ENCODE peak calls at places on chromosomes 7 and 10, in seven cellular contexts. N is uterus, A is esophagus muscularis mucosa, Y is A549, F is IMR-90, L is stomach, K is thyroid gland. C is an unnamed sample.

GRCh38 chr10:339038-339391 is 203.8 kb downstream of the ZMYND11 start:
- DNase-seq in L (no peak), Y (no peak), A (no peak), N (no peak), F (peak; percentile 11), K (no peak), C (no peak)

GRCh38 chr10:128211953-128212727 is 85.9 kb upstream of the MKI67 start:
- DNase-seq in N (peak; percentile 52), F (peak; percentile 41), Y (peak; percentile 79), A (no peak), K (peak; percentile 88), L (peak; percentile 91), C (peak; percentile 76)

GRCh38 chr10:60821661-60822060 is 43.4 kb downstream of the CDK1 start:
- DNase-seq in L (no peak), K (no peak), F (peak; percentile 35), N (no peak), Y (no peak), A (no peak), C (no peak)

GRCh38 chr7:27911920-27912319 is 172.0 kb downstream of the TAX1BP1 start:
- DNase-seq in A (no peak), K (no peak), Y (no peak), L (no peak), F (no peak), N (no peak), C (no peak)

GRCh38 chr7:126529254-126529653 is 723.5 kb downstream of the GRM8 start:
- DNase-seq in Y (no peak), K (no peak), F (no peak), A (no peak), N (no peak), L (no peak), C (no peak)

GRCh38 chr7:8177109-8177933 is 84.6 kb downstream of the ICA1 start:
- DNase-seq in N (no peak), K (no peak), F (no peak), Y (no peak), L (no peak), A (no peak), C (peak; percentile 63)

GRCh38 chr7:105940111-105940510 is 23.0 kb upstream of the CDHR3 start:
- DNase-seq in K (no peak), N (no peak), F (no peak), Y (no peak), A (no peak), L (no peak), C (no peak)

GRCh38 chr10:3873728-3874461 is 88.9 kb upstream of the KLF6 start:
- DNase-seq in A (no peak), K (no peak), N (no peak), F (peak; percentile 80), Y (peak; percentile 86), L (no peak), C (peak; percentile 71)

GRCh38 chr10:68271104-68271882 is 39.4 kb upstream of the ATOH7 start:
- DNase-seq in A (no peak), K (no peak), F (peak; percentile 28), N (no peak), L (peak; percentile 45), Y (no peak), C (peak; percentile 59)

GRCh38 chr10:14761372-14761771 is 13.3 kb downstream of the FAM107B start:
- DNase-seq in A (peak; percentile 4), L (no peak), F (no peak), Y (no peak), K (no peak), N (no peak), C (no peak)

GRCh38 chr10:86757110-86757790 is 831 bp downstream of the BMPR1A start:
- DNase-seq in K (peak; percentile 56), N (peak; percentile 60), Y (peak; percentile 62), A (no peak), F (peak; percentile 65), L (peak; percentile 31), C (no peak)

GRCh38 chr10:71339796-71340589 is 20.9 kb downstream of the SLC29A3 start:
- DNase-seq in Y (peak; percentile 75), N (no peak), F (no peak), K (no peak), A (no peak), L (peak; percentile 70), C (no peak)

GRCh38 chr10:114694735-114695134 is 36.7 kb upstream of the ABLIM1 start:
- DNase-seq in A (no peak), K (no peak), L (peak; percentile 42), N (no peak), Y (peak; percentile 57), F (no peak), C (peak; percentile 28)

GRCh38 chr10:71860243-71861029 is 9.4 kb upstream of the PSAP start:
- DNase-seq in F (peak; percentile 100), K (peak; percentile 97), L (peak; percentile 84), N (peak; percentile 98), A (peak; percentile 97), Y (peak; percentile 99), C (peak; percentile 97)

GRCh38 chr7:81725003-81725402 is 44.8 kb downstream of the HGF start:
- DNase-seq in F (peak; percentile 77), A (no peak), L (no peak), Y (no peak), K (no peak), N (no peak), C (no peak)

GRCh38 chr10:60604356-60604755 is 173.9 kb upstream of the CDK1 start:
- DNase-seq in L (no peak), F (no peak), A (no peak), N (no peak), K (peak; percentile 27), Y (no peak), C (no peak)

GRCh38 chr10:28698075-28698474 is 20.8 kb downstream of the BAMBI start:
- DNase-seq in K (no peak), A (no peak), Y (no peak), F (no peak), N (no peak), L (no peak), C (no peak)

GRCh38 chr10:19872504-19873271 is 56.5 kb downstream of the PLXDC2 start:
- DNase-seq in F (no peak), L (no peak), N (no peak), Y (no peak), K (no peak), A (no peak), C (no peak)

GRCh38 chr7:22354462-22354861 is 2.5 kb downstream of the RAPGEF5 start:
- DNase-seq in N (no peak), F (no peak), L (no peak), Y (no peak), A (no peak), K (no peak), C (no peak)

GRCh38 chr7:83861-84632 is 108.3 kb upstream of the FAM20C start:
- DNase-seq in L (no peak), F (no peak), Y (no peak), A (no peak), N (peak; percentile 9), K (no peak), C (no peak)

GRCh38 chr10:71260622-71261325 is 48.4 kb downstream of the UNC5B start:
- DNase-seq in Y (no peak), N (peak; percentile 88), A (no peak), F (peak; percentile 96), K (peak; percentile 62), L (no peak), C (no peak)

GRCh38 chr10:116163308-116163707 is 109.7 kb downstream of the GFRA1 start:
- DNase-seq in L (no peak), F (no peak), K (no peak), N (no peak), Y (no peak), A (no peak), C (no peak)

GRCh38 chr7:155204744-155205367 is 92.8 kb upstream of the INSIG1 start:
- DNase-seq in L (no peak), K (no peak), A (no peak), F (no peak), Y (no peak), N (no peak), C (no peak)
- TF ChIP-seq POLR2A in L (no peak), K (no peak), A (no peak), F (no peak), Y (no peak), N (no peak), C (no peak)

GRCh38 chr7:5417106-5418071 is 6.2 kb downstream of the TNRC18 start:
- DNase-seq in A (no peak), Y (peak; percentile 65), L (peak; percentile 71), N (no peak), K (peak; percentile 50), F (peak; percentile 54), C (no peak)
- TF ChIP-seq POLR2A in A (no peak), Y (no peak), L (no peak), N (no peak), K (no peak), F (no peak), C (no peak)

GRCh38 chr7:130939285-130940095 is 205.5 kb upstream of the KLF14 start:
- DNase-seq in A (no peak), F (peak; percentile 59), Y (no peak), N (no peak), L (no peak), K (no peak), C (no peak)

GRCh38 chr7:130942211-130942964 is 208.4 kb upstream of the KLF14 start:
- DNase-seq in Y (peak; percentile 76), K (peak; percentile 43), L (peak; percentile 48), N (peak; percentile 86), F (peak; percentile 86), A (no peak), C (no peak)

GRCh38 chr7:130941322-130942210 is 207.6 kb upstream of the KLF14 start:
- DNase-seq in A (no peak), Y (peak; percentile 80), K (peak; percentile 63), F (peak; percentile 84), L (peak; percentile 67), N (peak; percentile 59), C (no peak)

GRCh38 chr7:130940326-130940725 is 206.3 kb upstream of the KLF14 start:
- DNase-seq in L (no peak), F (no peak), K (no peak), A (no peak), Y (no peak), N (no peak), C (no peak)

GRCh38 chr7:130940907-130941306 is 206.9 kb upstream of the KLF14 start:
- DNase-seq in L (no peak), Y (no peak), F (no peak), N (no peak), K (no peak), A (no peak), C (no peak)
- TF ChIP-seq POLR2A in L (no peak), Y (no peak), F (no peak), N (no peak), K (no peak), A (no peak), C (no peak)

GRCh38 chr10:44959243-44960097 is at the start of gene RASSF4:
- DNase-seq in Y (peak; percentile 85), A (peak; percentile 98), N (peak; percentile 91), F (peak; percentile 74), K (peak; percentile 94), L (peak; percentile 95), C (peak; percentile 82)
- TF ChIP-seq POLR2A in Y (peak; percentile 82), A (peak; percentile 84), N (peak; percentile 53), F (peak; percentile 43), K (peak; percentile 79), L (no peak), C (no peak)

GRCh38 chr10:130136214-130137076 is at the start of gene GLRX3:
- DNase-seq in F (peak; percentile 71), L (peak; percentile 92), A (peak; percentile 95), K (peak; percentile 91), N (peak; percentile 85), Y (peak; percentile 78), C (peak; percentile 94)
- TF ChIP-seq POLR2A in F (peak; percentile 81), L (no peak), A (peak; percentile 36), K (no peak), N (peak; percentile 36), Y (peak; percentile 77), C (peak; percentile 68)